ENCODE peak calls at places on chromosomes 6 and 20, in ten cellular contexts. F is left ventricle myocardium inferior; J is CD4-positive, CD25-positive, alpha-beta regulatory T cell; Y is CD4-positive, alpha-beta memory T cell; Z is CD8-positive, alpha-beta T cell; C is hepatocyte; G is Peyer's patch; O is lung; N is uterus; B is heart left ventricle. V is an unnamed sample. For H3K4me1 and H3K36me3, the result is how much of the 10 kb centered on the place peaks cover.

GRCh38 chr20:3045042-3045815 is 623 bp upstream of the MRPS26 start:
- DNase-seq in Z (no peak), B (no peak), F (peak), C (peak), N (no peak), O (no peak), Y (peak), G (peak), J (no peak), V (peak)

GRCh38 chr20:14685179-14685578 is 347.8 kb upstream of the FLRT3 start:
- DNase-seq in G (no peak), C (no peak), N (no peak), Z (no peak), O (no peak), J (no peak), B (no peak), Y (no peak), F (no peak), V (no peak)

GRCh38 chr20:35329435-35330139 is 37.4 kb upstream of the FAM83C start:
- DNase-seq in G (peak), J (peak), Y (no peak), N (no peak), O (no peak), B (no peak), F (no peak), Z (no peak), C (peak), V (no peak)

GRCh38 chr20:63873477-63873971 is 8.5 kb downstream of the TPD52L2 start:
- DNase-seq in G (no peak), O (peak), J (peak), B (peak), C (no peak), Y (peak), N (no peak), Z (no peak), F (no peak), V (no peak)

GRCh38 chr20:8635048-8635572 is 433.8 kb upstream of the PLCB4 start:
- DNase-seq in J (no peak), O (no peak), B (no peak), C (no peak), F (no peak), G (no peak), Y (no peak), N (no peak), Z (no peak), V (no peak)

GRCh38 chr6:41523957-41524633 is 22.1 kb upstream of the FOXP4 start:
- DNase-seq in B (no peak), F (no peak), Z (no peak), Y (no peak), C (no peak), J (no peak), O (no peak), N (no peak), G (no peak), V (no peak)

GRCh38 chr6:75611702-75612375 is 10.2 kb downstream of the SENP6 start:
- DNase-seq in G (no peak), J (peak), C (no peak), O (no peak), F (no peak), Z (no peak), B (no peak), N (no peak), Y (peak), V (no peak)

GRCh38 chr6:139883776-139884175 is 509.3 kb upstream of the CITED2 start:
- DNase-seq in O (no peak), N (no peak), Y (no peak), Z (no peak), G (no peak), C (no peak), J (no peak), F (no peak), B (no peak), V (no peak)

GRCh38 chr6:5108536-5108935 is 23.4 kb downstream of the PPP1R3G start:
- DNase-seq in J (no peak), Z (no peak), F (no peak), Y (no peak), G (no peak), O (no peak), B (no peak), C (no peak), N (no peak), V (no peak)

GRCh38 chr20:19964289-19965263 is 52.6 kb upstream of the NAA20 start:
- DNase-seq in Y (no peak), G (peak), B (no peak), N (peak), J (no peak), F (peak), Z (no peak), O (peak), C (peak), V (no peak)

GRCh38 chr20:52493177-52493711 is 301.7 kb upstream of the ZFP64 start:
- DNase-seq in C (peak), Y (no peak), N (peak), G (no peak), Z (no peak), J (no peak), F (no peak), B (peak), O (no peak), V (no peak)

GRCh38 chr20:44073011-44073674 is 113.8 kb downstream of the JPH2 start:
- DNase-seq in Y (no peak), B (no peak), C (no peak), Z (peak), N (no peak), F (no peak), G (peak), J (no peak), O (no peak), V (no peak)

GRCh38 chr20:41149679-41150131 is 12.4 kb downstream of the PLCG1 start:
- DNase-seq in N (no peak), B (no peak), G (peak), C (peak), J (no peak), Y (peak), Z (no peak), O (no peak), F (no peak), V (no peak)

GRCh38 chr6:133241088-133241900 is at the start of gene EYA4:
- DNase-seq in C (peak), B (peak), Y (no peak), Z (no peak), N (no peak), G (no peak), J (no peak), F (peak), O (no peak), V (no peak)

GRCh38 chr6:134918418-134918961 is 31.4 kb downstream of the ALDH8A1 start:
- DNase-seq in B (no peak), G (no peak), J (no peak), Z (no peak), C (no peak), N (no peak), F (no peak), O (no peak), Y (no peak), V (no peak)

GRCh38 chr20:33992145-33992922 is 1.4 kb upstream of the RALY start:
- DNase-seq in B (no peak), C (no peak), Z (no peak), Y (peak), J (no peak), G (no peak), N (no peak), F (no peak), O (no peak), V (no peak)

GRCh38 chr6:15073344-15073789 is 172.5 kb upstream of the JARID2 start:
- DNase-seq in N (no peak), B (no peak), Y (no peak), J (no peak), G (no peak), F (no peak), O (no peak), Z (no peak), C (no peak), V (no peak)

GRCh38 chr20:55500130-55500529 is 505.2 kb downstream of the CBLN4 start:
- DNase-seq in B (no peak), F (no peak), Z (no peak), G (no peak), C (peak), J (no peak), Y (no peak), N (no peak), O (no peak), V (no peak)

GRCh38 chr6:33679761-33680160 is 31.7 kb downstream of the UQCC2 start:
- DNase-seq in B (no peak), Y (no peak), O (no peak), G (no peak), C (no peak), F (no peak), Z (no peak), J (no peak), N (no peak), V (no peak)

GRCh38 chr20:2283706-2284423 is 11.9 kb upstream of the TGM3 start:
- DNase-seq in J (no peak), Y (no peak), F (no peak), B (no peak), C (peak), N (no peak), Z (no peak), O (peak), G (no peak), V (no peak)

GRCh38 chr20:61435184-61435822 is 183.2 kb downstream of the CDH4 start:
- DNase-seq in C (no peak), F (no peak), N (no peak), B (no peak), Z (no peak), G (no peak), J (no peak), O (no peak), Y (no peak), V (no peak)

GRCh38 chr6:138089325-138089724 is 17.9 kb downstream of the PERP start:
- DNase-seq in N (no peak), F (no peak), C (no peak), O (no peak), B (no peak), J (no peak), Y (no peak), Z (no peak), G (no peak), V (no peak)

GRCh38 chr6:35007016-35007415 is 118.0 kb downstream of the ANKS1A start:
- DNase-seq in G (no peak), N (no peak), J (no peak), F (no peak), O (no peak), Y (no peak), C (no peak), B (no peak), Z (no peak), V (no peak)

GRCh38 chr6:3518356-3518841 is 61.5 kb upstream of the SLC22A23 start:
- DNase-seq in O (no peak), F (no peak), B (no peak), C (peak), N (peak), J (no peak), G (peak), Y (no peak), Z (no peak), V (no peak)

GRCh38 chr20:50728981-50729874 is 2.2 kb upstream of the PARD6B start:
- DNase-seq in G (peak), N (no peak), J (no peak), Z (no peak), O (peak), B (no peak), F (no peak), C (peak), Y (no peak), V (no peak)

GRCh38 chr6:118320652-118321051 is 227.4 kb upstream of the PLN start:
- DNase-seq in G (no peak), F (no peak), Z (no peak), Y (no peak), B (no peak), C (no peak), J (no peak), O (no peak), N (no peak), V (no peak)

GRCh38 chr6:104862456-104862855 is 2.7 kb upstream of the HACE1 start:
- DNase-seq in Y (no peak), N (no peak), B (no peak), F (no peak), J (no peak), Z (no peak), C (no peak), G (no peak), O (no peak), V (no peak)

GRCh38 chr6:90429713-90430112 is 133.1 kb upstream of the BACH2 start:
- DNase-seq in B (no peak), O (no peak), J (peak), C (no peak), Z (no peak), F (no peak), Y (no peak), N (no peak), G (no peak), V (no peak)

GRCh38 chr6:30876039-30876730 is 8.1 kb upstream of the DDR1 start:
- DNase-seq in Z (no peak), N (peak), Y (no peak), C (peak), O (no peak), G (no peak), F (no peak), B (no peak), J (no peak), V (no peak)

GRCh38 chr6:23990158-23990557 is 135.9 kb upstream of the NRSN1 start:
- DNase-seq in G (no peak), J (no peak), Z (no peak), B (no peak), F (no peak), N (no peak), Y (no peak), O (no peak), C (no peak), V (no peak)

GRCh38 chr6:5333653-5334052 is 72.3 kb downstream of the FARS2 start:
- DNase-seq in Y (no peak), N (no peak), G (no peak), B (no peak), C (no peak), J (no peak), F (no peak), Z (no peak), O (no peak), V (no peak)

GRCh38 chr6:19895866-19896579 is 58.9 kb downstream of the ID4 start:
- DNase-seq in N (no peak), F (no peak), B (no peak), C (no peak), J (no peak), Z (no peak), O (no peak), Y (no peak), G (no peak), V (no peak)

DNA sequence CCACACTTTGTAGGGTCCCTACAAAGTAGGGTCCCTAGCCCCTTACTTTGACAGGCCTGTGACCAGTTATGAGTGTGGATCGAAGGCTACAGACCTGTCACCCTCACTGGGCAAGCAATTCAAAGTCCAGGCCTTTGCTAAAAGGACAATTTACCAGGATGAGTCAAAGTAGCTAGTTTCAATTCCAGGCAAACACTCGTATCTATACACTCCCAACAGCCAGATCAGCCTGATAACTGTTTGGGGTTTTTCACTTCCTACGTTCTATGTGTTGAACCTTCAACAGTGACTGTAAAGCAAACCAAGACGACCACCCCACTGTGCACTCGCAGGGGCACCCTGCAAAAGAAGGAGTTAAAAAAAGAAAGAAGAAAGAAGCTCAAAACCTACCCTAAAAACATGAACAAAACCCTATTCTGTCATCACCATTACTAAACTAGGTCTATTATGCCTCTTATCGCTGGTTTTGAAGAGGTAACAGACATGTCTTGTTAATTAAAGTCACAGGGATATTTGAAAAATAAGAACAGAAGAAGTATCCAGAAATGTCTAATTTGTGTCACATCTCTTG is 3.2 kb downstream of the GFOD1 start:
- DNase-seq in Z (no peak), G (peak), Y (no peak), C (no peak), N (no peak), J (no peak), F (no peak), B (no peak), O (no peak), V (no peak)
- H3K27ac ChIP-seq in Z (no peak), G (peak), Y (no peak), C (peak), N (no peak), J (no peak), F (peak), B (peak), O (no peak), V (no peak)

DNA sequence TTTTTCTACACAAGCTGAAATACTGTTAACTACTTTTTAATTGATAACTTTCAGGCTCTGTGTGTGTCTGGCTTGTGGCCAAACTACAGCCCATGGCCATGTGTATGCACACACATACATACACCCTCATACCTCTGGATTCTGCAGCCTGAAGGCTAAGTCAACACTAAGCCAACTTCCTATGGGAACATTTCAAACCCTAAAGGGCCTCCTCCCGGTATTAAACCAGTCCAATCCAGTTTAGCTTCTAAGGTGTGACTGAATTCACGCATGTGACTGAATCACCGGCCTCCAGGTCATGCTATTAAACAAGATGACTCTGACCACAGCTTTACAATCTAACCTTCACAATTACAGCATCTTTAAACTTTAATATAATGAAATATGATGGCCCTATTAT is 20.7 kb upstream of the DST start:
- DNase-seq in F (no peak), O (no peak), N (no peak), Z (no peak), Y (no peak), B (no peak), C (peak), G (peak), J (no peak), V (no peak)
- H3K4me1 ChIP-seq in F (half or more), O (under half), N (under half), Z (under half), Y (under half), B (under half), C (under half), G (under half), J (under half), V (under half)

GRCh38 chr20:57372581-57373350 is 18.4 kb upstream of the RBM38 start:
- DNase-seq in Z (no peak), O (no peak), J (no peak), N (no peak), F (no peak), G (no peak), B (no peak), C (no peak), Y (no peak), V (no peak)

GRCh38 chr20:57371363-57371762 is 19.8 kb upstream of the RBM38 start:
- DNase-seq in Y (no peak), J (no peak), N (no peak), B (no peak), Z (no peak), O (no peak), F (no peak), C (no peak), G (no peak), V (no peak)

GRCh38 chr20:57369601-57370000 is 18.5 kb downstream of the RAE1 start:
- DNase-seq in J (no peak), Z (no peak), F (no peak), O (no peak), G (no peak), Y (no peak), B (no peak), N (no peak), C (no peak), V (no peak)

GRCh38 chr20:57372157-57372556 is 19.0 kb upstream of the RBM38 start:
- DNase-seq in J (no peak), O (no peak), Z (no peak), N (no peak), B (no peak), Y (no peak), F (no peak), G (no peak), C (no peak), V (no peak)

GRCh38 chr20:57370316-57370715 is 19.3 kb downstream of the RAE1 start:
- DNase-seq in C (no peak), Y (no peak), N (no peak), B (no peak), G (no peak), O (no peak), Z (no peak), F (no peak), J (no peak), V (no peak)
- H3K36me3 ChIP-seq in C (under half), Y (half or more), N (under half), B (half or more), G (under half), O (half or more), Z (half or more), F (half or more), J (half or more), V (half or more)

GRCh38 chr20:11918280-11918952 is 723 bp downstream of the BTBD3 start:
- DNase-seq in Z (no peak), F (no peak), N (no peak), Y (no peak), O (no peak), G (no peak), C (no peak), B (no peak), J (no peak), V (no peak)
- H3K27ac ChIP-seq in Z (no peak), F (peak), N (peak), Y (no peak), O (peak), G (peak), C (peak), B (peak), J (no peak), V (no peak)

GRCh38 chr6:112019619-112020018 is 34.3 kb upstream of the CCN6 start:
- DNase-seq in J (no peak), G (no peak), O (no peak), C (no peak), Z (no peak), N (no peak), B (no peak), F (no peak), Y (no peak), V (no peak)
- H3K4me1 ChIP-seq in J (under half), G (under half), O (under half), C (under half), Z (under half), N (under half), B (under half), F (half or more), Y (under half), V (under half)

GRCh38 chr20:49096212-49096730 is 50.2 kb downstream of the CSE1L start:
- DNase-seq in Y (no peak), J (no peak), B (no peak), C (no peak), O (no peak), G (no peak), N (no peak), F (no peak), Z (no peak), V (no peak)
- H3K36me3 ChIP-seq in Y (under half), J (half or more), B (half or more), C (under half), O (under half), G (under half), N (under half), F (half or more), Z (under half), V (under half)

GRCh38 chr6:125957845-125958244 is 1.3 kb downstream of the HINT3 start:
- DNase-seq in G (no peak), C (peak), B (no peak), J (peak), F (no peak), Y (no peak), N (no peak), Z (no peak), O (no peak), V (no peak)
- H3K27ac ChIP-seq in G (no peak), C (peak), B (no peak), J (no peak), F (peak), Y (no peak), N (peak), Z (no peak), O (no peak), V (peak)

GRCh38 chr6:111183702-111184517 is 96.6 kb downstream of the SLC16A10 start:
- DNase-seq in O (no peak), G (no peak), B (no peak), F (no peak), J (peak), C (no peak), N (no peak), Z (no peak), Y (no peak), V (no peak)
- H3K4me1 ChIP-seq in O (under half), G (under half), B (under half), F (under half), J (under half), C (under half), N (under half), Z (under half), Y (under half), V (under half)

DNA sequence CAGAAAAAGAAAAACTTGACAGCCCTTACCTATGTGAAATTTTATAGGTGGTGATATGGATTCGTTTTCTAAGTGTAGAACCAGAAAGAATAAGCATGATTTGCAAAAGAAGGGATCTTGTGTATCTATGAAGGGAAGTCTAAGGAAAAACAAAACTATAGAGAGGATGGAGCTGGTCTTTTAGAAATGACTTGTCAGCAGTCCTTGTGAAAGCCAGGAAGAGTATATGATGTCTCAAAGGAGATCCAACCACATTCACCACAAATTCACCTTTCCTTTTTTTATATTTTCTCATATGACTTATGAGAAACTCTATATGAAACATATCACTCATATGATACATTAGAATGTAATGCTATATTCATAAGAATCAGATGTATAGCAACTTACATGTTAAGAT is 91.8 kb upstream of the NUP153 start:
- DNase-seq in G (no peak), C (no peak), Y (no peak), N (no peak), J (no peak), O (no peak), Z (no peak), F (no peak), B (no peak), V (no peak)
- H3K36me3 ChIP-seq in G (under half), C (under half), Y (under half), N (under half), J (under half), O (under half), Z (under half), F (half or more), B (half or more), V (under half)